ENCODE peak calls at places on chromosomes 12 and 14, in five cellular contexts. X is astrocyte of the spinal cord, W is NCI-H774, I is ovary, V is WTC11. C is an unnamed sample.

GRCh38 chr14:103085106-103086091 is 1.4 kb downstream of the LBHD2 start:
- DNase-seq in V (peak), X (no peak), I (no peak), W (no peak), C (no peak)

GRCh38 chr14:106840258-106840657 is 1313.9 kb downstream of the TMEM121 start:
- DNase-seq in W (no peak), X (no peak), I (no peak), V (no peak), C (no peak)

GRCh38 chr12:94495458-94496137 is 35.9 kb upstream of the CEP83 start:
- DNase-seq in I (no peak), V (no peak), W (no peak), X (no peak), C (no peak)

GRCh38 chr12:121428883-121429282 is 29.0 kb downstream of the RNF34 start:
- DNase-seq in W (no peak), V (no peak), I (no peak), X (no peak), C (no peak)

GRCh38 chr12:11860026-11860425 is 210.6 kb downstream of the ETV6 start:
- DNase-seq in W (no peak), V (no peak), I (no peak), X (no peak), C (no peak)

GRCh38 chr14:104865631-104866441 is 768 bp downstream of the CEP170B start:
- DNase-seq in I (peak), V (peak), X (peak), W (no peak), C (peak)

GRCh38 chr12:65720739-65721138 is 103.5 kb upstream of the HMGA2 start:
- DNase-seq in V (no peak), I (no peak), W (no peak), X (peak), C (no peak)

GRCh38 chr14:75979071-75979571 is 2.7 kb downstream of the TGFB3 start:
- DNase-seq in I (peak), X (peak), W (no peak), V (peak), C (peak)

GRCh38 chr12:95402096-95402495 is 71.9 kb upstream of the METAP2 start:
- DNase-seq in V (peak), W (no peak), I (no peak), X (no peak), C (no peak)

GRCh38 chr12:89163918-89164317 is 188.4 kb downstream of the DUSP6 start:
- DNase-seq in I (no peak), W (no peak), V (no peak), X (no peak), C (no peak)

GRCh38 chr12:69007858-69008314 is 74.9 kb upstream of the CPM start:
- DNase-seq in V (no peak), X (peak), I (no peak), W (no peak), C (no peak)

GRCh38 chr14:58772814-58773620 is 135.3 kb downstream of the DACT1 start:
- DNase-seq in I (no peak), W (no peak), V (no peak), X (peak), C (no peak)

GRCh38 chr14:42027271-42027670 is 420.6 kb downstream of the LRFN5 start:
- DNase-seq in V (no peak), I (no peak), X (no peak), W (no peak), C (no peak)

GRCh38 chr12:117294206-117294605 is 67.2 kb downstream of the NOS1 start:
- DNase-seq in I (no peak), V (peak), W (no peak), X (no peak), C (no peak)

GRCh38 chr12:116123511-116124258 is 153.8 kb downstream of the MED13L start:
- DNase-seq in W (peak), V (no peak), X (peak), I (no peak), C (no peak)

GRCh38 chr12:52232916-52233461 is at the start of gene KRT7:
- DNase-seq in X (no peak), I (no peak), W (peak), V (peak), C (no peak)

GRCh38 chr12:96301732-96302131 is 98.5 kb downstream of the CDK17 start:
- DNase-seq in V (no peak), X (no peak), W (no peak), I (no peak), C (no peak)

GRCh38 chr12:57621497-57622292 is 10.5 kb downstream of the ARHGEF25 start:
- DNase-seq in W (peak), V (peak), I (peak), X (no peak), C (peak)

GRCh38 chr14:101584049-101584859 is 23.0 kb downstream of the DIO3 start:
- DNase-seq in I (peak), W (no peak), X (no peak), V (no peak), C (peak)

GRCh38 chr14:99351166-99352007 is 79.4 kb upstream of the BCL11B start:
- DNase-seq in X (no peak), V (no peak), I (no peak), W (no peak), C (no peak)

GRCh38 chr12:101051901-101052550 is 158.0 kb downstream of the SLC5A8 start:
- DNase-seq in W (peak), X (peak), I (peak), V (no peak), C (no peak)

GRCh38 chr12:107436836-107437235 is 248.8 kb upstream of the PWP1 start:
- DNase-seq in X (no peak), I (no peak), W (no peak), V (no peak), C (no peak)

GRCh38 chr14:78758333-78758732 is 588.2 kb downstream of the NRXN3 start:
- DNase-seq in V (peak), W (peak), I (no peak), X (peak), C (no peak)

GRCh38 chr12:8038659-8039114 is 6.2 kb downstream of the FOXJ2 start:
- DNase-seq in X (peak), W (peak), I (no peak), V (peak), C (peak)

GRCh38 chr12:12072064-12072760 is 1.5 kb downstream of the BCL2L14 start:
- DNase-seq in W (no peak), I (no peak), X (no peak), V (no peak), C (no peak)

GRCh38 chr14:73457050-73457934 is 1.1 kb downstream of the NUMB start:
- DNase-seq in W (no peak), X (peak), I (peak), V (peak), C (no peak)

GRCh38 chr14:56590535-56590951 is 10.9 kb downstream of the TMEM260 start:
- DNase-seq in V (peak), X (no peak), W (no peak), I (no peak), C (no peak)

GRCh38 chr12:68291396-68292036 is 38.1 kb upstream of the IL22 start:
- DNase-seq in W (no peak), X (no peak), V (no peak), I (no peak), C (no peak)

GRCh38 chr12:75779891-75780501 is 251.6 kb downstream of the PHLDA1 start:
- DNase-seq in X (no peak), V (no peak), I (no peak), W (no peak), C (no peak)

GRCh38 chr12:84760091-84760490 is 152.5 kb downstream of the SLC6A15 start:
- DNase-seq in I (no peak), X (peak), W (no peak), V (no peak), C (no peak)

GRCh38 chr12:12734561-12735071 is 17.4 kb downstream of the CDKN1B start:
- DNase-seq in W (no peak), I (no peak), X (peak), V (no peak), C (no peak)

GRCh38 chr14:68143341-68143807 is 323.8 kb downstream of the RAD51B start:
- DNase-seq in X (peak), V (no peak), I (peak), W (no peak), C (peak)

GRCh38 chr14:88901199-88901588 is 76.7 kb downstream of the TTC8 start:
- DNase-seq in I (no peak), X (no peak), V (no peak), W (no peak), C (no peak)

GRCh38 chr14:83816755-83817154 is 1713.2 kb upstream of the FLRT2 start:
- DNase-seq in X (no peak), W (no peak), I (no peak), V (no peak), C (no peak)

GRCh38 chr14:55245657-55246268 is 25.5 kb upstream of the FBXO34 start:
- DNase-seq in V (no peak), W (no peak), X (peak), I (no peak), C (no peak)

GRCh38 chr12:67496616-67497015 is 151.9 kb upstream of the DYRK2 start:
- DNase-seq in I (no peak), V (no peak), W (no peak), X (no peak), C (no peak)

GRCh38 chr14:76208340-76208739 is 56.6 kb downstream of the GPATCH2L start:
- DNase-seq in X (no peak), V (no peak), I (no peak), W (no peak), C (no peak)

GRCh38 chr12:52323001-52323400 is 1.8 kb upstream of the KRT83 start:
- DNase-seq in V (no peak), W (no peak), X (no peak), I (no peak), C (no peak)

GRCh38 chr12:49609875-49610154 is 4.4 kb upstream of the FAM186B start:
- DNase-seq in X (no peak), W (no peak), V (no peak), I (no peak), C (no peak)